ENCODE peak calls at places on chromosomes 12 and 14, in four cellular contexts. K is K562, G is HepG2, E is GM12878. M is an unnamed sample.

GRCh38 chr14:74048291-74048690 is 29.1 kb downstream of the BBOF1 start:
- DNase-seq in K (peak; percentile 12), G (no peak), E (no peak), M (peak; percentile 50)

GRCh38 chr14:77882098-77882497 is 82.2 kb downstream of the ADCK1 start:
- DNase-seq in K (peak; percentile 18), G (no peak), E (no peak), M (no peak)

GRCh38 chr12:65460076-65460475 is 181.6 kb downstream of the MSRB3 start:
- DNase-seq in K (no peak), G (no peak), E (no peak), M (peak; percentile 18)

GRCh38 chr14:52131640-52132320 is 62.9 kb upstream of the NID2 start:
- DNase-seq in K (peak; percentile 32), G (peak; percentile 80), E (peak; percentile 4), M (peak; percentile 76)

GRCh38 chr14:67620217-67620789 is 583 bp downstream of the ARG2 start:
- DNase-seq in K (no peak), G (no peak), E (no peak), M (peak; percentile 53)

GRCh38 chr14:103870144-103870876 is 22.9 kb upstream of the PPP1R13B start:
- DNase-seq in K (no peak), G (no peak), E (no peak), M (no peak)

GRCh38 chr12:81206425-81206824 is 128.5 kb downstream of the ACSS3 start:
- DNase-seq in K (no peak), G (no peak), E (no peak), M (no peak)

GRCh38 chr14:90871605-90872233 is 55.5 kb upstream of the TTC7B start:
- DNase-seq in K (no peak), G (no peak), E (no peak), M (no peak)

GRCh38 chr12:58695263-58695662 is 225.0 kb downstream of the LRIG3 start:
- DNase-seq in K (no peak), G (no peak), E (no peak), M (no peak)

GRCh38 chr12:60257063-60257462 is 661.2 kb downstream of the SLC16A7 start:
- DNase-seq in K (no peak), G (peak; percentile 17), E (no peak), M (no peak)

GRCh38 chr12:62933220-62933870 is 1.6 kb downstream of the PPM1H start:
- DNase-seq in K (peak; percentile 46), G (peak; percentile 52), E (no peak), M (peak; percentile 75)

GRCh38 chr14:71591929-71592328 is 340.3 kb upstream of the RGS6 start:
- DNase-seq in K (no peak), G (no peak), E (no peak), M (no peak)

GRCh38 chr14:100604709-100605108 is 17.5 kb upstream of the BEGAIN start:
- DNase-seq in K (no peak), G (no peak), E (no peak), M (no peak)

GRCh38 chr14:90447720-90448497 is 51.1 kb downstream of the CALM1 start:
- DNase-seq in K (peak; percentile 60), G (peak; percentile 50), E (no peak), M (no peak)

DNA sequence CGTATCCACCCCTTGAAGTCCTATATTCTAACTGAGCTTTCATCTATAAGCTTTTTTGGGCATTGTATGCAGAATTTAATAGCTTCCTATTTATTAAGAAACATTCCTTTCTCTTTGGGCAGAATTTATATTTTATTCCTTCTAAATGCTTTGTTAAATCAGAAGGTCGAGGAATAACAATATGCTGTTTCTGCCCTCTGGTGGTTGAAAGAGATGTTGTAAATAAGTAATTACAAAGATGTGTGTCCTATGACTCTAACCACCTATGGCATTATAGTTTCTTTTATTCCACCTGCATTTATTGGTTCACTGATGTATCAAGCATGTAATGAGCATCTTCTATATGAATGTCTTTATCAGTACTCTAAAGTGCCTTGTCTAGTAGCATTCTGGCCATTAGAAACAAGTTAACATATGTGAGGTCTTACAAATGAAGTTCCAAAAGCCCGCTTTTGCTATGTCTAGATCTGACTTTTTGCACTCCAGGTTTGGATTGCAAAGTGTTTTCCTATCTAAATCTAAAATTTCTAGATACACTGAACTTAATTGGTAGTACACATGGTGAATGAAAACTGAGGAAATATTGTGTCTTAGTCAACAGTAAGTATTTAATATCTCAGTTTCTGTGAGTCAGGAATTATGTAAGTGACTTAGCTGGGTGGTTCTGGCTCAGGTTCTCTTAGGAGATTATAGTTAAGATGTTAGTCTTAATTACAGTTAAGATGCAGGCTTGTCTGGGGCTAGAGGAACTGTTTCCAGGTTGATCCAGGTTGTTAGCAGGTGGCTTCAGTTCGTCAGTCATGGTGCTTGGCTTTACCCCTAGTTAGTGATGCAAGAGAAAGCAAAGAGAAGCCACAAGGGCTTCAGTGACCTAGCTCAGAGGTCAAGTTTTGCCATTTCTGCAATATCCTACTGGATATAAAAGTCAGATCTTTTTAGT is 57.5 kb downstream of the PLEKHA5 start:
- DNase-seq in K (peak; percentile 23), G (peak; percentile 45), E (no peak), M (no peak)
- TF ChIP-seq TCF7 in K (no peak), G (no peak), E (no peak), M (no peak)

DNA sequence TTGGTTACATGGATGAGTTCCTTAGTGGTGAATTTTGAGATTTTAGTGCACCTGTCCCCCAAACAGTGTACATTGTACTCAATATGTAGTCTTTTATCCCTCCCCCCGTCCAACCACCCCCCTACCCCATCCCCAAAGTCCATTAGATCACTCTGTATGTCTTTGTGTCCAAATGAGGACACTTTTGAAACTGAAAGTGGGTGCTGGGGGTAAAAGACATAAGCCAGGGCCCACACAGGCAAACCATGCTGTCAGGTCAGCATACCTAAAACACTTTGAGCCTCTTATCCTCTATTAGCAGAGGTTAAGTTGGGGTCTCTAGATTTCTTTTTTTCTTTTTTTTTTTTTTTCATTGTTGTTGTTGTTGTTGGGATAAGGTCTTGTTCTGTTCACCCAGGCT is 31.3 kb upstream of the KICS2 start:
- DNase-seq in K (no peak), G (no peak), E (no peak), M (no peak)
- TF ChIP-seq TCF7 in K (no peak), G (no peak), E (no peak), M (no peak)

DNA sequence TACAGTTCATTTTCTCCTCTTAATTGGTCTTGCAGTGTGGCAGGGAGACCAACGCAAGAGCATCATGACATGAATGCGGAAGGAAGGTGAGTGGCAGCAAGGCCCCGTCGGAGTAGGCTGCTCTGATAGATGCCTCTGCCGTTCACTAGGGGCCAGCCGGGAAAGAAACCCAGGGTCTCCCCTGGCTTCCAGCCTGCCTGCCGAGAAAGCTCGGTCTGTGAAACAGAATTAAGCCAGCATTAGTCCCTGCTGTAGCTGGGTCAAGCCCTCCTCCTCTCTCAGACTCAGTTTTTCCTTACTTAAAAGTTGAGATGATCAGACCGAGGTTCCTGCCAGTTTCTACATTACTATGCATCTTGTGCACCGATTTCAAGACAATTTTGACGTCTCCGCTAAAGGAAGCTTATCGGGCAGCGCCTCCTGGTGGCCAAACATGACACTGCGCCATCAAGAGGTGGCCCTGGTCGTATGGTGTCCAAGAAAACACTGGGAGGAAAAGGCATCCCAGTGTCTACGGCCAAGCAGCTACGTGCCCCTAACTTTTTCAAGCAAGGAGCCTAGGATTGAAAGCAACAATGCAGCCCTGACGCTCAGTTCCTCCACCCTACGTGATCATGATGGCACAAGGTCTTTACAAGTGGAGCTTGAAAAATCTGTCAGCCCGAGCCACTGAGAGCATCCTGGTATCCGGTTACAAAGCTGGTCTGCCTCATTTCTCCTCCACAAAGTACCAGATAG is 131.6 kb downstream of the KSR2 start:
- DNase-seq in K (peak; percentile 78), G (peak; percentile 35), E (peak; percentile 20), M (peak; percentile 92)
- TF ChIP-seq TCF7 in K (no peak), G (no peak), E (no peak), M (no peak)

GRCh38 chr14:44897041-44897843 is 64.5 kb downstream of the KLHL28 start:
- DNase-seq in K (peak; percentile 93), G (peak; percentile 94), E (peak; percentile 89), M (peak; percentile 97)

GRCh38 chr14:44896275-44897040 is 65.3 kb downstream of the KLHL28 start:
- DNase-seq in K (no peak), G (peak; percentile 33), E (no peak), M (no peak)

GRCh38 chr14:44893535-44893934 is 68.2 kb downstream of the KLHL28 start:
- DNase-seq in K (no peak), G (no peak), E (no peak), M (no peak)

GRCh38 chr14:44897844-44898151 is 63.9 kb downstream of the KLHL28 start:
- DNase-seq in K (no peak), G (no peak), E (no peak), M (no peak)

DNA sequence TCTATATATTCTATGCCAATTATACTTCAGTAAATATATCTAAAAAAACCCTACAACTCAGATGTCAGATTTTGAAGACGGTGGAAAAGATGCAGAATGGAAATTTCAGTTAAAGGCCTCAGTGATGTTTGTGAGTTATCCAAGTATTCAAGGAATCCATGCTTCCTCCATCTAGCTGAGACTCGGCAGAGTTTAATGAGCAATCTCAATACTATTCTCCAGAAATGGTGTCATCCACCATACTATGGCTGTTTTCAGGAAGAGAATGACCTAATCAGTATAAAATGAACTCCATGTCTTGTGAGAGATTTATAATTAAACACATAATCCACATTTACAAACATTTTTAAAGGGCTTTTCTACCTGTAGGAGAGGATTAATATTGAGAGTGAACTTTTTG is 66.0 kb downstream of the KLHL28 start:
- DNase-seq in K (no peak), G (no peak), E (no peak), M (no peak)
- TF ChIP-seq TCF7 in K (no peak), G (no peak), E (no peak), M (no peak)

DNA sequence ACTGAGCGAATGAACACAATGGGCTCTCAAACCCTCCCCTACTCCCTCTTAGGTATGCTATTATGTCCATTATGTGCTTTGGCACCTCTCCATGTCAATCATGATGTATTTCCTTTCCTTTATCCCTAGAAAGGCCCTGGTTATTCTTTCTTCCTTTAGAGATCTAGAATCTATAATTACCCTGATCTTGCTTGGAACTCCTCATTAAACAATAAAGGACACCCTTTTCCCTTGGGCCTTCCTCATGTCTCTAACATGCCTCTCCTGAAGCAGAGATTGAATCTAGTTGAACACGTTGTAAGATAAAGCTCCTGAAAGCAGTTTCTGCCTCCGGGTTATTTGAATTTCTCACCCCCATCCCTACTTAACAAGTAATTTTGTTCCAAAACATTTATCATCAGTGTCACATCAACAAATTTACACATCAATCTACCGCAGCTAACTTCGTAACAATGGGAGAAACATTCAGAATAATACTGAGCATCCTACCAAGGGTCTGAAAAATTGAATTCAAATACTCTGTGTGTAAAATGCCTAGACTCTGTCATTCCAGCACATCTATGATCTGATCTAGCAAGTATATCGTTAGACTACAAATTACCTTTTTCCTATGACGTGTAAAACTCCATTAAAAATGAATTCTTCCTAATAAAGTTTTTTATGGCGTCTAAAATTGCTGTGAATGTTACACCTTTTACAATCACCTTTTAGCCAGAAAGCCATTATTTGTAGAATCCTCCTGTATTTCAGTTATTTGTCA is 5.4 kb downstream of the USP44 start:
- DNase-seq in K (no peak), G (no peak), E (no peak), M (no peak)
- TF ChIP-seq TCF7 in K (no peak), G (no peak), E (no peak), M (no peak)